ENCODE peak calls at places on chromosome 2, in nine cellular contexts. O is stimulated activated CD8-positive, alpha-beta memory T cell treated with anti-CD3 and anti-CD28 coated beads, Interleukin-2, amount 100 ng/mL, for 1 hour; P is Daoy; J is PC-3; A is HT1080; B is SK-N-DZ; Z is GM18507; C is IMR-90; V is stimulated activated CD4-positive, alpha-beta T cell treated with anti-CD3 and anti-CD28 coated beads, Interleukin-2, amount 100 ng/mL, for 24 hours. S is an unnamed sample.
A peak's percentile ranks its signal among the peaks of the same experiment; 100 is the strongest.

GRCh38 chr2:73283545-73284295 is 558 bp downstream of the FBXO41 start:
- DNase-seq in O (no peak), P (no peak), J (no peak), A (peak; percentile 11), B (peak; percentile 40), Z (no peak), C (no peak), V (peak; percentile 26), S (no peak)

GRCh38 chr2:213806125-213806726 is 522.0 kb downstream of the SPAG16 start:
- DNase-seq in O (no peak), P (no peak), J (peak; percentile 71), A (peak; percentile 5), B (peak; percentile 8), Z (no peak), C (peak; percentile 38), V (no peak), S (no peak)

GRCh38 chr2:144702051-144702450 is 182.1 kb upstream of the ZEB2 start:
- DNase-seq in O (no peak), P (no peak), J (no peak), A (no peak), B (no peak), Z (no peak), C (no peak), V (no peak), S (no peak)

GRCh38 chr2:28055325-28055970 is 164.9 kb downstream of the BABAM2 start:
- DNase-seq in O (no peak), P (peak; percentile 24), J (peak; percentile 65), A (peak; percentile 62), B (no peak), Z (no peak), C (peak; percentile 55), V (no peak), S (no peak)

GRCh38 chr2:64330691-64331429 is 123.1 kb upstream of the LGALSL start:
- DNase-seq in O (peak; percentile 68), P (peak; percentile 82), J (peak; percentile 87), A (peak; percentile 65), B (peak; percentile 85), Z (no peak), C (peak; percentile 88), V (peak; percentile 85), S (peak; percentile 67)

GRCh38 chr2:144183744-144184143 is 336.2 kb downstream of the ZEB2 start:
- DNase-seq in O (peak; percentile 45), P (peak; percentile 9), J (no peak), A (no peak), B (no peak), Z (peak; percentile 17), C (peak; percentile 85), V (peak; percentile 73), S (no peak)

GRCh38 chr2:8416836-8417832 is 264.7 kb upstream of the ID2 start:
- DNase-seq in O (no peak), P (no peak), J (peak; percentile 19), A (no peak), B (peak; percentile 14), Z (no peak), C (peak; percentile 56), V (no peak), S (no peak)

GRCh38 chr2:119252186-119253113 is 28.8 kb downstream of the STEAP3 start:
- DNase-seq in O (no peak), P (peak; percentile 92), J (peak; percentile 94), A (peak; percentile 98), B (no peak), Z (no peak), C (peak; percentile 97), V (no peak), S (no peak)

GRCh38 chr2:229409751-229410181 is 138.7 kb upstream of the PID1 start:
- DNase-seq in O (no peak), P (peak; percentile 20), J (peak; percentile 63), A (peak; percentile 25), B (no peak), Z (no peak), C (peak; percentile 12), V (no peak), S (no peak)

GRCh38 chr2:85324639-85325465 is 2.9 kb downstream of the TGOLN2 start:
- DNase-seq in O (no peak), P (no peak), J (no peak), A (no peak), B (no peak), Z (no peak), C (peak; percentile 35), V (no peak), S (no peak)

GRCh38 chr2:119489232-119489952 is 34.9 kb downstream of the SCTR start:
- DNase-seq in O (no peak), P (no peak), J (no peak), A (no peak), B (no peak), Z (no peak), C (no peak), V (no peak), S (no peak)

GRCh38 chr2:5589183-5589582 is 103.0 kb upstream of the SOX11 start:
- DNase-seq in O (no peak), P (no peak), J (no peak), A (no peak), B (no peak), Z (no peak), C (no peak), V (no peak), S (no peak)

GRCh38 chr2:163878718-163879117 is 142.9 kb upstream of the FIGN start:
- DNase-seq in O (no peak), P (peak; percentile 31), J (peak; percentile 61), A (peak; percentile 18), B (peak; percentile 16), Z (no peak), C (peak; percentile 9), V (no peak), S (no peak)

GRCh38 chr2:234864518-234864917 is 87.3 kb upstream of the SH3BP4 start:
- DNase-seq in O (no peak), P (no peak), J (no peak), A (no peak), B (no peak), Z (no peak), C (no peak), V (no peak), S (no peak)

GRCh38 chr2:195674491-195675226 is 17.6 kb downstream of the SLC39A10 start:
- DNase-seq in O (no peak), P (no peak), J (no peak), A (peak; percentile 17), B (no peak), Z (no peak), C (peak; percentile 85), V (no peak), S (no peak)

GRCh38 chr2:38792751-38793150 is 14.7 kb downstream of the GEMIN6 start:
- DNase-seq in O (no peak), P (no peak), J (no peak), A (no peak), B (no peak), Z (no peak), C (no peak), V (no peak), S (no peak)

GRCh38 chr2:183034806-183035205 is 3.5 kb downstream of the NCKAP1 start:
- DNase-seq in O (no peak), P (peak; percentile 17), J (no peak), A (no peak), B (no peak), Z (no peak), C (peak; percentile 63), V (no peak), S (no peak)

GRCh38 chr2:73651586-73652230 is 9.5 kb upstream of the NAT8 start:
- DNase-seq in O (no peak), P (no peak), J (no peak), A (no peak), B (no peak), Z (no peak), C (no peak), V (no peak), S (no peak)

GRCh38 chr2:169637620-169638019 is 53.5 kb downstream of the PPIG start:
- DNase-seq in O (no peak), P (no peak), J (no peak), A (no peak), B (no peak), Z (no peak), C (peak; percentile 81), V (no peak), S (no peak)

GRCh38 chr2:228048838-228049490 is 132.5 kb downstream of the SPHKAP start:
- DNase-seq in O (no peak), P (peak; percentile 2), J (peak; percentile 95), A (peak; percentile 66), B (peak; percentile 1), Z (no peak), C (peak; percentile 11), V (no peak), S (no peak)

GRCh38 chr2:136874258-136874657 is 108.9 kb downstream of the THSD7B start:
- DNase-seq in O (no peak), P (no peak), J (peak; percentile 53), A (peak; percentile 25), B (no peak), Z (no peak), C (no peak), V (no peak), S (no peak)

GRCh38 chr2:158120102-158120501 is 18.4 kb downstream of the UPP2 start:
- DNase-seq in O (no peak), P (no peak), J (peak; percentile 30), A (no peak), B (no peak), Z (no peak), C (no peak), V (no peak), S (no peak)

GRCh38 chr2:168490916-168491605 is 35.0 kb downstream of the CERS6 start:
- DNase-seq in O (no peak), P (no peak), J (no peak), A (no peak), B (peak; percentile 35), Z (no peak), C (no peak), V (peak; percentile 21), S (no peak)

GRCh38 chr2:74457129-74457548 is 1.1 kb upstream of the WBP1 start:
- DNase-seq in O (no peak), P (no peak), J (no peak), A (no peak), B (no peak), Z (no peak), C (peak; percentile 31), V (no peak), S (no peak)

GRCh38 chr2:40556298-40556697 is 104.4 kb upstream of the SLC8A1 start:
- DNase-seq in O (no peak), P (no peak), J (no peak), A (no peak), B (no peak), Z (no peak), C (peak; percentile 5), V (no peak), S (no peak)

GRCh38 chr2:220277445-220277960 is 650.1 kb downstream of the SLC4A3 start:
- DNase-seq in O (no peak), P (peak; percentile 55), J (peak; percentile 97), A (peak; percentile 64), B (no peak), Z (no peak), C (peak; percentile 89), V (no peak), S (peak; percentile 50)

GRCh38 chr2:46520108-46520507 is 40.7 kb downstream of the TMEM247 start:
- DNase-seq in O (no peak), P (no peak), J (no peak), A (no peak), B (no peak), Z (no peak), C (no peak), V (no peak), S (no peak)

GRCh38 chr2:204321910-204322765 is 223.1 kb upstream of the PARD3B start:
- DNase-seq in O (no peak), P (peak; percentile 37), J (peak; percentile 85), A (peak; percentile 90), B (no peak), Z (no peak), C (peak; percentile 62), V (no peak), S (peak; percentile 24)

GRCh38 chr2:5290911-5291546 is 401.2 kb upstream of the SOX11 start:
- DNase-seq in O (no peak), P (no peak), J (no peak), A (peak; percentile 7), B (no peak), Z (no peak), C (no peak), V (no peak), S (no peak)

GRCh38 chr2:181058378-181059269 is 78.2 kb downstream of the UBE2E3 start:
- DNase-seq in O (peak; percentile 4), P (peak; percentile 26), J (peak; percentile 72), A (peak; percentile 23), B (peak; percentile 59), Z (no peak), C (peak; percentile 29), V (peak; percentile 51), S (no peak)

GRCh38 chr2:200477667-200478121 is 32.2 kb downstream of the KCTD18 start:
- DNase-seq in O (no peak), P (no peak), J (no peak), A (no peak), B (no peak), Z (no peak), C (no peak), V (no peak), S (peak; percentile 67)